ENCODE peak calls at places on chromosomes 5 and 9, in four cellular contexts. S is HCT116, K is dorsolateral prefrontal cortex, G is heart right ventricle. Z is an unnamed sample.

GRCh38 chr9:111928342-111928720 is 31.7 kb downstream of the UGCG start:
- DNase-seq in S (no peak), K (no peak), G (no peak), Z (no peak)

GRCh38 chr5:147880461-147880860 is 1.9 kb downstream of the SCGB3A2 start:
- DNase-seq in S (no peak), K (no peak), G (no peak), Z (no peak)

GRCh38 chr9:72443855-72444254 is 77.6 kb upstream of the TMC1 start:
- DNase-seq in S (no peak), K (no peak), G (no peak), Z (no peak)

GRCh38 chr5:97525780-97526179 is 342.7 kb upstream of the RIOK2 start:
- DNase-seq in S (no peak), K (no peak), G (no peak), Z (no peak)

GRCh38 chr9:117073539-117074336 is 341.1 kb downstream of the ASTN2 start:
- DNase-seq in S (no peak), K (peak), G (no peak), Z (peak)

GRCh38 chr5:142587354-142587965 is 98.4 kb downstream of the FGF1 start:
- DNase-seq in S (peak), K (no peak), G (peak), Z (peak)

GRCh38 chr5:158802941-158803341 is 296.8 kb downstream of the EBF1 start:
- DNase-seq in S (no peak), K (no peak), G (peak), Z (no peak)

GRCh38 chr5:1297243-1297642 is 2.4 kb upstream of the TERT start:
- DNase-seq in S (no peak), K (no peak), G (no peak), Z (no peak)

GRCh38 chr5:5683174-5683573 is 260.7 kb downstream of the ICE1 start:
- DNase-seq in S (no peak), K (no peak), G (no peak), Z (no peak)

GRCh38 chr9:134440636-134441226 is 114.5 kb downstream of the RXRA start:
- DNase-seq in S (no peak), K (no peak), G (no peak), Z (no peak)

GRCh38 chr5:89613222-89613956 is 730.4 kb upstream of the MEF2C start:
- DNase-seq in S (no peak), K (no peak), G (no peak), Z (peak)

GRCh38 chr5:1470762-1471211 is 25.5 kb upstream of the SLC6A3 start:
- DNase-seq in S (no peak), K (peak), G (no peak), Z (no peak)

GRCh38 chr9:127791085-127791484 is 5.3 kb downstream of the CDK9 start:
- DNase-seq in S (no peak), K (no peak), G (no peak), Z (no peak)

GRCh38 chr9:124297553-124297905 is 39.8 kb downstream of the NEK6 start:
- DNase-seq in S (peak), K (peak), G (peak), Z (peak)

GRCh38 chr9:347667-348292 is 133.1 kb downstream of the DOCK8 start:
- DNase-seq in S (peak), K (no peak), G (no peak), Z (no peak)

GRCh38 chr5:60492958-60493357 is 207.0 kb downstream of the DEPDC1B start:
- DNase-seq in S (no peak), K (no peak), G (no peak), Z (peak)

GRCh38 chr5:172727551-172727950 is 43.4 kb downstream of the DUSP1 start:
- DNase-seq in S (no peak), K (no peak), G (no peak), Z (no peak)

GRCh38 chr9:93683331-93684134 is 107.1 kb downstream of the PHF2 start:
- DNase-seq in S (no peak), K (no peak), G (no peak), Z (no peak)

GRCh38 chr9:91659529-91660294 is 236.1 kb upstream of the NFIL3 start:
- DNase-seq in S (peak), K (no peak), G (no peak), Z (peak)

GRCh38 chr5:103041071-103041676 is 78.8 kb downstream of the GIN1 start:
- DNase-seq in S (peak), K (no peak), G (no peak), Z (no peak)

GRCh38 chr9:134167530-134167931 is 3.2 kb upstream of the RNU6ATAC start:
- DNase-seq in S (no peak), K (no peak), G (no peak), Z (no peak)

GRCh38 chr9:32918628-32919027 is 82.8 kb downstream of the APTX start:
- DNase-seq in S (no peak), K (no peak), G (no peak), Z (no peak)

GRCh38 chr5:15012061-15012460 is 140.5 kb upstream of the ANKH start:
- DNase-seq in S (no peak), K (no peak), G (no peak), Z (no peak)

GRCh38 chr5:149938272-149938671 is 6.3 kb downstream of the PDE6A start:
- DNase-seq in S (no peak), K (no peak), G (peak), Z (peak)

GRCh38 chr9:127452481-127453092 is 1.3 kb downstream of the LRSAM1 start:
- DNase-seq in S (no peak), K (no peak), G (peak), Z (no peak)

GRCh38 chr9:34991833-34992375 is 2.4 kb downstream of the DNAJB5 start:
- DNase-seq in S (peak), K (no peak), G (no peak), Z (no peak)

DNA sequence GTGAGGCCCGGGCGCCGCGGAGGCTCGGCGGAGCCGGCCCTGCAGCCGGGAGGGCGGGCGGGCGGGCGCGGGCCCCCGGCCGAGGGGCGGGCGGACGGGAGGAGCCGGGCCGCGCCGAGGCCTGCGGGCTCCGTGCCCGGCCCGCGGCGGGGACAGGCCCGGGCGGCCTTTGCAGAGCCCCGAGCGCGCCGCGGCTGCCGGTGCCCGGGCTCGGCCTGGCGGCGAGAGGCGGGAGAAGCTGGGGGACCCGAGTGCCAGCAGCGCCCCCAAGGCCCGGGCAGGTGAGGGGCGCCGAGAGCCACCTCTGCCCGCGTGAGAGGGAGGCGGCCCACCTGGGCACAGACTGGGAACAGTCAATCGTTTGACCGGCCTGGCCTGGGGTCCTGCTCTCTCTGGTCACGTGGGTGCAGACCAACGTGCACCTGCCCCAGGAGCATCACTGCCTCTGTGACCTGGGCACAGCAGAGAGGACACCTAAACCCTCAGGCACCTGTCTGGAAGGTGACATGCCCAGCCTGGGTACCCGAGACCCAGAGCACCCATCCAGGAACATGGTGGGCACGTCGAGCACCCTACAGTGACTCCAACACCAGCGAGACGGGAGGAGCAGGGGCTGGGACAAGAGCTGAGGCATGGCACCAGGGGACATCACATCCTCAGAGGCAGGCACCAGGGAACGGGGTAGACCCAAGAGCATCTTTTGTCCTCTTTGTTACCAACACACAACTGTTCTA is 554 bp downstream of the MVB12B start:
- DNase-seq in S (no peak), K (no peak), G (no peak), Z (no peak)
- TF ChIP-seq CTCF in S (no peak), K (peak), G (no peak), Z (no peak)

DNA sequence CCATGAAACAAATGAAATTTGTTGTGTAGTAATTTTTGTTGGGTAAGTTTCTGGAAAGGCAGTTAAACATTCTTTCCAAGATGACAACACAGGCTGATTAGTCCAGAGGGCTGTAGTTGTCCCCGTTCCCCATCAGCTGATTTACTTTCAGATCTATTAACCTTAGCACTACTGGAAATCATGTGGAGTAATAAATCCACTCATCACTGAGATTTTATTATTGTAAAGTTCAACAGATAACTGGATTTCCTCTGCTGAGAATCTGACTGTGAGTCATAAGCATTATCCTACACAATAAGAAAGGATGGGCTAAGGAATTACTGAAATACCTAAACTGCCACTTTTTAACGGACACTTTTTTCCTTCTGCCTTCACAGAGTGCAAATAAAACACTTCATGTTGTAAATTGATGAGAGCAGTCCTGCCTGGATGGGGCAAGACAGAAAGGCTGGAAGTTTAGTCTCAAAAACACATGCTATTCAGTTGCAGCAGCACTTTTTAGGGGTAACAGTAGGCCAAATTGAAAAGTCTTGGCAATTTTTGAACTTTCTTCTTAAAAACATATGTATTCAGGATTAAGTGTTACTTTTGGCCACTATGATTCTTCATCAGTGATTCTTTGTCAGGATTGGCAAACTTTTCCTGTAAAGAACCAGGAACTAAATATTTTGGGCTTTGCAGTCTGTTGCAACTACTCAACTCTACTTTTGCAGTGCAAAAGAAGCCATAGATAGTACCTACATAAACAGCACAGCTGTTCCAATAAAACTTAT is 7.1 kb downstream of the STOM start:
- DNase-seq in S (no peak), K (no peak), G (no peak), Z (no peak)
- H3K4me3 ChIP-seq in S (no peak), K (no peak), G (peak), Z (no peak)

DNA sequence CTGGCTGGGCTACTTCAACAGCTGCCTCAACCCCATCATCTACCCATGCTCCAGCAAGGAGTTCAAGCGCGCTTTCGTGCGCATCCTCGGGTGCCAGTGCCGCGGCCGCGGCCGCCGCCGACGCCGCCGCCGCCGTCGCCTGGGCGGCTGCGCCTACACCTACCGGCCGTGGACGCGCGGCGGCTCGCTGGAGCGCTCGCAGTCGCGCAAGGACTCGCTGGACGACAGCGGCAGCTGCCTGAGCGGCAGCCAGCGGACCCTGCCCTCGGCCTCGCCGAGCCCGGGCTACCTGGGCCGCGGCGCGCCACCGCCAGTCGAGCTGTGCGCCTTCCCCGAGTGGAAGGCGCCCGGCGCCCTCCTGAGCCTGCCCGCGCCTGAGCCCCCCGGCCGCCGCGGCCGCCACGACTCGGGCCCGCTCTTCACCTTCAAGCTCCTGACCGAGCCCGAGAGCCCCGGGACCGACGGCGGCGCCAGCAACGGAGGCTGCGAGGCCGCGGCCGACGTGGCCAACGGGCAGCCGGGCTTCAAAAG is 36.9 kb upstream of the TTC1 start:
- DNase-seq in S (no peak), K (no peak), G (no peak), Z (no peak)
- H3K27ac ChIP-seq in S (no peak), K (no peak), G (no peak), Z (no peak)

GRCh38 chr9:5430912-5431311 is 6.8 kb downstream of the PLGRKT start:
- DNase-seq in S (no peak), K (no peak), G (no peak), Z (no peak)
- TF ChIP-seq CTCF in S (peak), K (no peak), G (no peak), Z (peak)

GRCh38 chr5:55674340-55674739 is 37.8 kb downstream of the SLC38A9 start:
- DNase-seq in S (no peak), K (no peak), G (no peak), Z (no peak)

GRCh38 chr5:55679556-55679955 is 32.6 kb downstream of the SLC38A9 start:
- DNase-seq in S (no peak), K (no peak), G (no peak), Z (no peak)

GRCh38 chr5:55672477-55672911 is 39.6 kb downstream of the SLC38A9 start:
- DNase-seq in S (no peak), K (no peak), G (no peak), Z (no peak)

GRCh38 chr5:55671975-55672374 is 40.1 kb downstream of the SLC38A9 start:
- DNase-seq in S (no peak), K (no peak), G (no peak), Z (no peak)

GRCh38 chr5:55675119-55675518 is 37.0 kb downstream of the SLC38A9 start:
- DNase-seq in S (no peak), K (no peak), G (no peak), Z (no peak)
- H3K4me3 ChIP-seq in S (no peak), K (no peak), G (no peak), Z (no peak)

GRCh38 chr5:17151686-17152085 is 65.7 kb upstream of the BASP1 start:
- DNase-seq in S (no peak), K (no peak), G (no peak), Z (no peak)
- H3K27ac ChIP-seq in S (no peak), K (no peak), G (no peak), Z (no peak)

GRCh38 chr5:134611515-134611914 is 21.1 kb downstream of the SAR1B start:
- DNase-seq in S (no peak), K (no peak), G (no peak), Z (no peak)

GRCh38 chr5:134608555-134608954 is 24.1 kb downstream of the SAR1B start:
- DNase-seq in S (no peak), K (no peak), G (no peak), Z (no peak)

GRCh38 chr5:134606726-134607125 is 25.9 kb downstream of the SAR1B start:
- DNase-seq in S (no peak), K (no peak), G (no peak), Z (no peak)

GRCh38 chr5:134610715-134611114 is 21.9 kb downstream of the SAR1B start:
- DNase-seq in S (no peak), K (no peak), G (no peak), Z (no peak)

DNA sequence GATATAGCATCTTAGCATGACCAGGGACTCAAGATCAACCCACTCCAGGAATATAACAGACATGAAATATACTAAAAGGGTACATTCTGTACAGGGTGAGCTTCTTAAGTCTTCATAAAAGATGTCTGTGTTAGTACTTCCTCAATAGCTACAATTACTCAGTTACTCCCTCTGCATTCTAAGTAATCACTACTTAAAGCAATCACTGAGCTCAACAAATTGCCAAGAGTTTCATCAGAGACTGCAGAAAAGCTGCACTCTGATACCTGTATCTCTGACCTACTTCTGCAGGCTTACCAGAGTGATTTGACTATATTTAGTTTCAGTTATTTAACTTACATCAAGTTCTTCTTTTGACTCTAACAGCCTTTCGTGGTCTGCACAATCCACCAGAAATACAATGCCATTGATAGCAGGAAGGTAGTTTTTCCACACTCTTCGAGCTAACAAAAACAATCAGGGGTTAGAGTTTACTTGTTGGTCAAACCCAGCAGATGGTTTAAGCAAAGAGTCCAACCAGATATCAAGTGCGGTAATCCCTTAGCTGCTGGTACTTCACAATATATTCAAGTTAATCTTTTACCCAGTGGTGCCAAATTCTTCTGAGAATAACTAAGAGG is 23.3 kb downstream of the SAR1B start:
- DNase-seq in S (no peak), K (no peak), G (no peak), Z (no peak)
- TF ChIP-seq CTCF in S (no peak), K (no peak), G (no peak), Z (no peak)

GRCh38 chr9:76567086-76567485 is 108.1 kb downstream of the GCNT1 start:
- DNase-seq in S (no peak), K (no peak), G (no peak), Z (no peak)

GRCh38 chr9:76571288-76572204 is 112.6 kb downstream of the GCNT1 start:
- DNase-seq in S (no peak), K (no peak), G (no peak), Z (no peak)

GRCh38 chr9:76574171-76574767 is 115.3 kb downstream of the GCNT1 start:
- DNase-seq in S (no peak), K (no peak), G (no peak), Z (no peak)

GRCh38 chr9:76572205-76572550 is 113.2 kb downstream of the GCNT1 start:
- DNase-seq in S (no peak), K (no peak), G (no peak), Z (no peak)

GRCh38 chr9:76570820-76571219 is 111.8 kb downstream of the GCNT1 start:
- DNase-seq in S (no peak), K (no peak), G (no peak), Z (no peak)
- H3K4me3 ChIP-seq in S (no peak), K (no peak), G (no peak), Z (no peak)

GRCh38 chr5:112923148-112923917 is 1.3 kb upstream of the REEP5 start:
- DNase-seq in S (no peak), K (no peak), G (no peak), Z (no peak)
- H3K27ac ChIP-seq in S (no peak), K (peak), G (peak), Z (no peak)

GRCh38 chr5:23763170-23763569 is 255.8 kb downstream of the PRDM9 start:
- DNase-seq in S (no peak), K (no peak), G (no peak), Z (no peak)
- TF ChIP-seq CTCF in S (no peak), K (no peak), G (no peak), Z (no peak)

Z was measured in brain microvascular endothelial cell.